ENCODE peak calls at places on chromosomes 7 and 10, in five cellular contexts. T is HCT116, S is GM23338, L is hepatocyte, W is endothelial cell of umbilical vein. U is an unnamed sample.
A peak's percentile ranks its signal among the peaks of the same experiment; 100 is the strongest.

GRCh38 chr7:138918756-138919155 is 62.4 kb downstream of the KIAA1549 start:
- DNase-seq in T (no peak), S (no peak), L (no peak), W (no peak), U (no peak)

GRCh38 chr7:98617051-98617959 is at the start of gene NPTX2:
- DNase-seq in T (no peak), S (peak; percentile 91), L (peak; percentile 71), W (no peak), U (no peak)

GRCh38 chr7:101861223-101861775 is 43.9 kb downstream of the CUX1 start:
- DNase-seq in T (no peak), S (no peak), L (no peak), W (no peak), U (no peak)

GRCh38 chr7:134031835-134032617 is 95.1 kb upstream of the LRGUK start:
- DNase-seq in T (no peak), S (no peak), L (no peak), W (no peak), U (no peak)

GRCh38 chr7:82740246-82740848 is 296.8 kb upstream of the CACNA2D1 start:
- DNase-seq in T (peak; percentile 50), S (peak; percentile 81), L (peak; percentile 72), W (peak; percentile 51), U (peak; percentile 34)

GRCh38 chr10:484441-484924 is 205.0 kb downstream of the DIP2C start:
- DNase-seq in T (no peak), S (no peak), L (no peak), W (peak; percentile 26), U (peak; percentile 45)

GRCh38 chr10:57162231-57162630 is 801.2 kb upstream of the ZWINT start:
- DNase-seq in T (no peak), S (no peak), L (peak; percentile 11), W (no peak), U (no peak)

GRCh38 chr10:66929375-66929774 is 3.5 kb downstream of the LRRTM3 start:
- DNase-seq in T (no peak), S (no peak), L (no peak), W (no peak), U (no peak)

GRCh38 chr10:93216341-93216985 is 142.8 kb downstream of the CYP26A1 start:
- DNase-seq in T (no peak), S (no peak), L (no peak), W (no peak), U (no peak)

GRCh38 chr10:624605-625334 is 64.7 kb downstream of the DIP2C start:
- DNase-seq in T (no peak), S (peak; percentile 77), L (peak; percentile 84), W (no peak), U (peak; percentile 88)

GRCh38 chr7:6709808-6710207 is 3.1 kb upstream of the ZNF12 start:
- DNase-seq in T (peak; percentile 34), S (peak; percentile 13), L (no peak), W (no peak), U (no peak)

GRCh38 chr10:103231047-103231551 is 14.6 kb upstream of the RPEL1 start:
- DNase-seq in T (peak; percentile 49), S (peak; percentile 95), L (peak; percentile 57), W (peak; percentile 92), U (peak; percentile 97)

GRCh38 chr7:112262804-112263203 is 56.3 kb downstream of the ZNF277 start:
- DNase-seq in T (no peak), S (no peak), L (no peak), W (no peak), U (no peak)

GRCh38 chr7:93249749-93250148 is 17.6 kb downstream of the VPS50 start:
- DNase-seq in T (no peak), S (peak; percentile 47), L (peak; percentile 57), W (no peak), U (peak; percentile 43)

GRCh38 chr10:129495697-129496096 is 28.7 kb downstream of the MGMT start:
- DNase-seq in T (no peak), S (no peak), L (no peak), W (no peak), U (no peak)

GRCh38 chr10:77763453-77764430 is 126.1 kb upstream of the KCNMA1 start:
- DNase-seq in T (no peak), S (peak; percentile 16), L (no peak), W (no peak), U (no peak)
- H3K4me3 ChIP-seq in T (no peak overlapping the region), S (no peak overlapping the region), L (no peak overlapping the region), W (no peak overlapping the region), U (no peak overlapping the region)

DNA sequence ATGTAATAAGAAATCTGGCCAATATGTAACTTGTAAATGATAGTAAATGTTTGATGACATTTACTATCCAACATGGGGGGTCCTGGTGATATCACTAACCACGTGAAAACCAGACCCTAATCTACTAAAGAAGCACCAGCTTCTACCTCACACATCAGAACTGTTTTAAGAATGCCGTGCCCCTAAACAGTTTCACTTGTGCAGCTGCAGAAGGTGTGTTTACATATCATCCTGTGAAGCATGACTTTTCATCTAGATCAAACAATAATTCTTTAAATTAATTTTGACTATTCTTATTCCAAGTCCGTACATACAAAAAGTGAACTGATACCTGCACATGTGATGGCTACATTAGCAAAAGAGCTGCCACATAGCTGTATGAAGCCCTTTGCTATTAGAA is 61.0 kb downstream of the STEAP1B start:
- DNase-seq in T (no peak), S (no peak), L (no peak), W (no peak), U (no peak)
- H3K4me2 ChIP-seq in T (no peak overlapping the region), S (no peak overlapping the region), L (no peak overlapping the region), W (no peak overlapping the region), U (no peak overlapping the region)

GRCh38 chr7:127792528-127793342 is 140.7 kb downstream of the SND1 start:
- DNase-seq in T (no peak), S (peak; percentile 91), L (peak; percentile 14), W (no peak), U (no peak)

GRCh38 chr7:127793582-127793981 is 141.6 kb downstream of the SND1 start:
- DNase-seq in T (no peak), S (no peak), L (no peak), W (no peak), U (no peak)

GRCh38 chr7:127789031-127789430 is 137.0 kb downstream of the SND1 start:
- DNase-seq in T (no peak), S (no peak), L (no peak), W (no peak), U (no peak)

GRCh38 chr7:127794135-127794534 is 142.1 kb downstream of the SND1 start:
- DNase-seq in T (no peak), S (no peak), L (no peak), W (no peak), U (no peak)

GRCh38 chr7:127791790-127792189 is 139.8 kb downstream of the SND1 start:
- DNase-seq in T (no peak), S (no peak), L (no peak), W (no peak), U (peak; percentile 65)
- H3K79me2 ChIP-seq in T (peaks cover 98% of the 10 kb centered on the region), S (peaks cover 88% of the 10 kb centered on the region), L (peaks cover 87% of the 10 kb centered on the region), W (peaks cover 57% of the 10 kb centered on the region), U (peaks cover 87% of the 10 kb centered on the region)

GRCh38 chr10:58778966-58779365 is 266.3 kb downstream of the BICC1 start:
- DNase-seq in T (no peak), S (no peak), L (no peak), W (no peak), U (no peak)

GRCh38 chr10:58776613-58777318 is 264.1 kb downstream of the BICC1 start:
- DNase-seq in T (no peak), S (no peak), L (no peak), W (no peak), U (no peak)

GRCh38 chr10:58782876-58783859 is 270.5 kb downstream of the BICC1 start:
- DNase-seq in T (no peak), S (no peak), L (peak; percentile 9), W (no peak), U (no peak)

GRCh38 chr10:58781873-58782488 is 269.3 kb downstream of the BICC1 start:
- DNase-seq in T (peak; percentile 47), S (peak; percentile 68), L (peak; percentile 66), W (peak; percentile 32), U (no peak)

GRCh38 chr10:58780481-58780880 is 267.8 kb downstream of the BICC1 start:
- DNase-seq in T (no peak), S (no peak), L (no peak), W (no peak), U (peak; percentile 46)
- H3K4me3 ChIP-seq in T (no peak overlapping the region), S (no peak overlapping the region), L (no peak overlapping the region), W (no peak overlapping the region), U (no peak overlapping the region)

GRCh38 chr7:90621130-90621891 is 25.2 kb downstream of the CDK14 start:
- DNase-seq in T (no peak), S (no peak), L (no peak), W (no peak), U (no peak)
- H3K4me2 ChIP-seq in T (no peak overlapping the region), S (peak overlapping the region; percentile 45), L (no peak overlapping the region), W (no peak overlapping the region), U (no peak overlapping the region)

DNA sequence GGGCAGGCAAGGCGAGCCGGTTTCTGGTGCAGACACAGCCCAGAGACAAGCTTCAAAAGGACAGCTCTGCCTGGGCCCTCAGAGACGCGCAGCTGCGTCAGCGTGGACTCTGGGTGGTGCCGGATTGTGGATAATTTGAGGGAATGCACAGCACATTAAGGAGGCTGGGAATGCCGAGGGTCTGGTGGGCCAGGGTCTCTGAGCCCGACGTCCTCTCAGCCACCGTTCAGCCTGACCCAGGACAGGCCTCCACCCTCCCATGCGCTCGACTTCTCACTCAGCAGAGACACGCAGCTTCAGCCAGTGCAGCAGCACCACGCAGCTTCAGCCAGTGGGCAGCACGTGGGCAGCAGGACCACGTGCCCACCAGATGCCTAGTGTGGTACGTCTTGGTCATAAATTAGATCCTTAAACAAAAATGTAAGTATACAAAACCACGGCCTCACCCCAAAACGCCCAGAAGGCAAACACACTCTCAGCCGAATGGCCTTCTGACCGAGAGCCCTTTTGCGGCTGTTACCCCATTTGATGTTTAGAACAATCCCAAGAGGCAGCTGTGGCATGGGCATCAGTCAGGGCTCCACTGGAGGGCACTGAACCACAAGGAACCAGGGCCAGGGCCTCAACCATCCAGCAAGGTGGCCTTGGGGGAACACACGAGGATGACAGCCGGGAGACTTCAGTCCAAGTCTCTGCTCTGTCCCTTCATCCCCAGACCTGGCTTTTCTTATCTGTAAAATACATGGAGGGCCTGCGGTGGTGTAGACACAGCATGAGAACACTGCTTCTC is 63.8 kb upstream of the INSIG1 start:
- DNase-seq in T (no peak), S (no peak), L (no peak), W (no peak), U (no peak)
- H3K79me2 ChIP-seq in T (no peaks in the 10 kb centered on the region), S (no peaks in the 10 kb centered on the region), L (no peaks in the 10 kb centered on the region), W (no peaks in the 10 kb centered on the region), U (no peaks in the 10 kb centered on the region)

DNA sequence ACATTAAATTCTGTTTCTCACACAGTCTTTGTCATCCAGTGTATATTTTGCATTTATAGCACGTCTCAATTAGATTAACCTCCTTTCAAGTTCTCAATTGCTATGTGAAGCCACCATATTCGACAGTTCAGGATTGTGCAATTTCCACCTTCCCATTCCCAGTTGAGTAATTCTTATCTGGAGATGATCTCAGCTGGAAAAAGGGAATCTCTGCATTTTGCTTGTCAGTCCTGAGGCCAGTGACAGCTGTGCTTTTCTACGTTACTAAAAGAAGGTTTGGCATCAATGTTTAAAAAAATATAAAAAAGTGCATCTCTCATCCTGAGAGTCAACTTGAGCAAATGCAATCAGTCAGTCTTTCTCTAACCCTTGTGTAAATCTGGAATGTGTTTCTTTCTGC is 247.7 kb downstream of the PRKG1 start:
- DNase-seq in T (no peak), S (no peak), L (no peak), W (no peak), U (no peak)
- H3K4me3 ChIP-seq in T (no peak overlapping the region), S (no peak overlapping the region), L (no peak overlapping the region), W (no peak overlapping the region), U (no peak overlapping the region)